ENCODE peak calls at places on chromosomes 1 and 21, in five cellular contexts. One of them, this sample, is unnamed.

GRCh38 chr1:67741121-67741520 is 56.1 kb downstream of the GADD45A start:
- DNase-seq in PC-3: no peak
- DNase-seq in lower leg skin: no peak
- DNase-seq in IMR-90: no peak
- DNase-seq in glutamatergic neuron: no peak
- DNase-seq in this sample: no peak

GRCh38 chr1:76279387-76279748 is 204.8 kb downstream of the ST6GALNAC3 start:
- DNase-seq in PC-3: no peak
- DNase-seq in lower leg skin: no peak
- DNase-seq in IMR-90: no peak
- DNase-seq in glutamatergic neuron: no peak
- DNase-seq in this sample: no peak

GRCh38 chr21:35563885-35564451 is 496.4 kb downstream of the SETD4 start:
- DNase-seq in PC-3: no peak
- DNase-seq in lower leg skin: peak; percentile 86
- DNase-seq in IMR-90: peak; percentile 91
- DNase-seq in glutamatergic neuron: peak; percentile 58
- DNase-seq in this sample: peak; percentile 99

GRCh38 chr1:68346192-68346808 is 103.5 kb downstream of the RPE65 start:
- DNase-seq in PC-3: peak; percentile 58
- DNase-seq in lower leg skin: no peak
- DNase-seq in IMR-90: peak; percentile 46
- DNase-seq in glutamatergic neuron: no peak
- DNase-seq in this sample: peak; percentile 19

GRCh38 chr21:46006547-46007497 is 25.3 kb downstream of the COL6A1 start:
- DNase-seq in PC-3: no peak
- DNase-seq in lower leg skin: no peak
- DNase-seq in IMR-90: no peak
- DNase-seq in glutamatergic neuron: no peak
- DNase-seq in this sample: no peak

GRCh38 chr21:44736291-44737004 is 25.1 kb upstream of the TSPEAR start:
- DNase-seq in PC-3: peak; percentile 93
- DNase-seq in lower leg skin: peak; percentile 73
- DNase-seq in IMR-90: no peak
- DNase-seq in glutamatergic neuron: no peak
- DNase-seq in this sample: no peak

GRCh38 chr1:60430375-60430774 is 356.8 kb upstream of the C1orf87 start:
- DNase-seq in PC-3: no peak
- DNase-seq in lower leg skin: no peak
- DNase-seq in IMR-90: no peak
- DNase-seq in glutamatergic neuron: no peak
- DNase-seq in this sample: no peak

GRCh38 chr1:108569097-108569728 is 9.3 kb downstream of the EEIG2 start:
- DNase-seq in PC-3: no peak
- DNase-seq in lower leg skin: no peak
- DNase-seq in IMR-90: peak; percentile 22
- DNase-seq in glutamatergic neuron: no peak
- DNase-seq in this sample: no peak

GRCh38 chr1:27522860-27523665 is 33.1 kb upstream of the WASF2 start:
- DNase-seq in PC-3: peak; percentile 31
- DNase-seq in lower leg skin: no peak
- DNase-seq in IMR-90: no peak
- DNase-seq in glutamatergic neuron: peak; percentile 61
- DNase-seq in this sample: no peak

GRCh38 chr1:24416666-24417391 is 1.2 kb downstream of the NIPAL3 start:
- DNase-seq in PC-3: peak; percentile 96
- DNase-seq in lower leg skin: no peak
- DNase-seq in IMR-90: peak; percentile 100
- DNase-seq in glutamatergic neuron: no peak
- DNase-seq in this sample: peak; percentile 59

GRCh38 chr1:2587071-2587859 is 688 bp downstream of the PRXL2B start:
- DNase-seq in PC-3: peak; percentile 35
- DNase-seq in lower leg skin: no peak
- DNase-seq in IMR-90: peak; percentile 13
- DNase-seq in glutamatergic neuron: peak; percentile 53
- DNase-seq in this sample: no peak

GRCh38 chr1:62784509-62785365 is 805 bp downstream of the ATG4C start:
- DNase-seq in PC-3: no peak
- DNase-seq in lower leg skin: no peak
- DNase-seq in IMR-90: peak; percentile 19
- DNase-seq in glutamatergic neuron: no peak
- DNase-seq in this sample: no peak

GRCh38 chr1:16918371-16918770 is 3.4 kb upstream of the CROCC start:
- DNase-seq in PC-3: no peak
- DNase-seq in lower leg skin: no peak
- DNase-seq in IMR-90: no peak
- DNase-seq in glutamatergic neuron: peak; percentile 12
- DNase-seq in this sample: no peak

GRCh38 chr1:16913866-16914662 is 7.7 kb upstream of the CROCC start:
- DNase-seq in PC-3: peak; percentile 92
- DNase-seq in lower leg skin: peak; percentile 98
- DNase-seq in IMR-90: peak; percentile 95
- DNase-seq in glutamatergic neuron: peak; percentile 98
- DNase-seq in this sample: peak; percentile 65

GRCh38 chr1:16920951-16921350 is 780 bp upstream of the CROCC start:
- DNase-seq in PC-3: no peak
- DNase-seq in lower leg skin: no peak
- DNase-seq in IMR-90: no peak
- DNase-seq in glutamatergic neuron: peak; percentile 8
- DNase-seq in this sample: no peak

GRCh38 chr1:16913616-16913865 is 8.2 kb upstream of the CROCC start:
- DNase-seq in PC-3: no peak
- DNase-seq in lower leg skin: no peak
- DNase-seq in IMR-90: no peak
- DNase-seq in glutamatergic neuron: no peak
- DNase-seq in this sample: no peak

DNA sequence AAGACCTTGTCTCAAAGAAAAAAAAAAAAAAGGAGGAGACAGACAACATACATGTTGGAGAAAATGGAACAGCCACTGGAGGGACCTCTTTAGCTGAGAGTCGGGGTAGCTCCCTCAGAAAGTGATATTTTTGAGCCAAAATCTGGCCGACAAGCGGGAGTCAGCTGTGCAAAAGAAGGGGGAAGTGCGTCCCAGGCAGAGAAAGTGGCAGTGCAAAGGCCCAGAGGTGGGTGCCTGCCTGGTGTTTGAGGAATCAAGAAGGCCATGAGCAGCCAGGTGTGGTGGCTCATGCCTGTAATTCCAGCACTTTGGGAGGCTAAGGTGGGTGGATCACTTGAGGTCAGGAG is 6.1 kb upstream of the CROCC start:
- DNase-seq in PC-3: no peak
- DNase-seq in lower leg skin: no peak
- DNase-seq in IMR-90: no peak
- DNase-seq in glutamatergic neuron: no peak
- DNase-seq in this sample: no peak
- TF ChIP-seq CTCF in PC-3: peak; percentile 21
- TF ChIP-seq CTCF in lower leg skin: no peak
- TF ChIP-seq CTCF in IMR-90: peak; percentile 29
- TF ChIP-seq CTCF in glutamatergic neuron: no peak
- TF ChIP-seq CTCF in this sample: no peak

GRCh38 chr1:83704350-83704749 is 294.6 kb downstream of the TTLL7 start:
- DNase-seq in PC-3: peak; percentile 4
- DNase-seq in lower leg skin: no peak
- DNase-seq in IMR-90: no peak
- DNase-seq in glutamatergic neuron: no peak
- DNase-seq in this sample: no peak
- TF ChIP-seq CTCF in PC-3: no peak
- TF ChIP-seq CTCF in lower leg skin: no peak
- TF ChIP-seq CTCF in IMR-90: no peak
- TF ChIP-seq CTCF in glutamatergic neuron: no peak
- TF ChIP-seq CTCF in this sample: no peak

GRCh38 chr1:179953974-179954493 is 576 bp upstream of the CEP350 start:
- DNase-seq in PC-3: no peak
- DNase-seq in lower leg skin: no peak
- DNase-seq in IMR-90: peak; percentile 51
- DNase-seq in glutamatergic neuron: no peak
- DNase-seq in this sample: no peak
- TF ChIP-seq CTCF in PC-3: peak; percentile 37
- TF ChIP-seq CTCF in lower leg skin: no peak
- TF ChIP-seq CTCF in IMR-90: peak; percentile 24
- TF ChIP-seq CTCF in glutamatergic neuron: no peak
- TF ChIP-seq CTCF in this sample: no peak

GRCh38 chr1:229271448-229272120 is 673 bp downstream of the RAB4A start:
- DNase-seq in PC-3: peak; percentile 44
- DNase-seq in lower leg skin: no peak
- DNase-seq in IMR-90: peak; percentile 38
- DNase-seq in glutamatergic neuron: no peak
- DNase-seq in this sample: no peak
- TF ChIP-seq CTCF in PC-3: peak; percentile 40
- TF ChIP-seq CTCF in lower leg skin: no peak
- TF ChIP-seq CTCF in IMR-90: peak; percentile 11
- TF ChIP-seq CTCF in glutamatergic neuron: no peak
- TF ChIP-seq CTCF in this sample: no peak

DNA sequence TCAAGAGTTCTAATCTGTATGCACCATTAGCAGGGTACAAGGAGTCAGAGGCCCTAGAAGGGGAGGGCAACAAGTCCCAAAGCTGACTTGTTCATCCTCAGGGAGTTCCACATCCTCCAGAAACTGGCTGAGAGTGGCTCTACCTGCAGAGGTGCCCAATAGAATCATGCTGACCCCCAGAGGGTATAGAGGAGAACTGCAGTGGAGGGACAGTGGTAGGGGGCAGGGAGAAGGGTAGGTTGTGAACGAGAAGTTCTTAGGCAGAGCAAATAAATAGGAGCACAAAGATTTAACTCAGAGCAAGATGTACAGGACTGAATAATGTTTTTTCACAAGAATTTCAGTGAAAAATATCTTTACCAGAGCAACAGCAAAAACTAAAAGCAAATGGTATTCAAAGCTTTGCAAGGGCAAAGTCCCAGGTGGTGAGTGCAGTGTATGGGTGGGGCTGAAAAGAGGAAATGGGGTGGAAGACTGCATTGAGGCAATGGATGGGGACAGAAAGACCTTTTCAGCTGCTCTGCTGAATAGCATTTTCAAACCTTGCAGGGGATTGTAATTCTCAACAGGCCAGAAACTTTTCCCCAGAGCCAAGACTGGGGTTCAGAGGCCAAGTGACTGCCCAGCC is 3.1 kb downstream of the FCRL2 start:
- DNase-seq in PC-3: peak; percentile 10
- DNase-seq in lower leg skin: no peak
- DNase-seq in IMR-90: no peak
- DNase-seq in glutamatergic neuron: no peak
- DNase-seq in this sample: no peak
- TF ChIP-seq CTCF in PC-3: peak; percentile 46
- TF ChIP-seq CTCF in lower leg skin: no peak
- TF ChIP-seq CTCF in IMR-90: no peak
- TF ChIP-seq CTCF in glutamatergic neuron: no peak
- TF ChIP-seq CTCF in this sample: no peak

GRCh38 chr1:238913210-238913609 is 473.2 kb upstream of the CHRM3 start:
- DNase-seq in PC-3: no peak
- DNase-seq in lower leg skin: no peak
- DNase-seq in IMR-90: no peak
- DNase-seq in glutamatergic neuron: no peak
- DNase-seq in this sample: no peak
- TF ChIP-seq CTCF in PC-3: no peak
- TF ChIP-seq CTCF in lower leg skin: no peak
- TF ChIP-seq CTCF in IMR-90: no peak
- TF ChIP-seq CTCF in glutamatergic neuron: no peak
- TF ChIP-seq CTCF in this sample: no peak

DNA sequence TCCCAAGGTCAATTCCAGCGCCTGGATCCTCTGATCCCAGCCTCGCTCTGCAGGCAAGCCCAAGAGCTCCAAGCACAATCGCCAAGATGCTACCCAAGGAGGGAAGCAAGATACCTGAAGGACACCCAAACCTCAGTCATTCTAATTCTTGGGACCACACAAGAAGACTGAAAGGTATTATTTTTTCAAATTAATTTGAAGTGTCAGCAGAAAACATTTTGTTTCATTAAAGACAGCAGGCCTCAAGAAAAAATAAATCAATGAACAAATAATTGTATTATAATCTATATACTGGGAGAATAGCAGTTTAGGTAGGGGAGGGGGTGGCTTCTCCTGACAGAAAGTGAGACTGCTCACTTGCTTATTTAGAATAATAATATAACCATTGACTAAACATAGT is 347.8 kb downstream of the HHAT start:
- DNase-seq in PC-3: no peak
- DNase-seq in lower leg skin: no peak
- DNase-seq in IMR-90: no peak
- DNase-seq in glutamatergic neuron: no peak
- DNase-seq in this sample: no peak
- TF ChIP-seq CTCF in PC-3: no peak
- TF ChIP-seq CTCF in lower leg skin: no peak
- TF ChIP-seq CTCF in IMR-90: no peak
- TF ChIP-seq CTCF in glutamatergic neuron: no peak
- TF ChIP-seq CTCF in this sample: no peak

GRCh38 chr21:31140025-31140424 is 101.7 kb upstream of the KRTAP19-8 start:
- DNase-seq in PC-3: no peak
- DNase-seq in lower leg skin: no peak
- DNase-seq in IMR-90: no peak
- DNase-seq in glutamatergic neuron: no peak
- DNase-seq in this sample: no peak

GRCh38 chr21:31137951-31138350 is 99.7 kb upstream of the KRTAP19-8 start:
- DNase-seq in PC-3: no peak
- DNase-seq in lower leg skin: no peak
- DNase-seq in IMR-90: no peak
- DNase-seq in glutamatergic neuron: no peak
- DNase-seq in this sample: no peak

GRCh38 chr21:31133243-31133830 is 95.1 kb upstream of the KRTAP19-8 start:
- DNase-seq in PC-3: no peak
- DNase-seq in lower leg skin: no peak
- DNase-seq in IMR-90: no peak
- DNase-seq in glutamatergic neuron: no peak
- DNase-seq in this sample: no peak

GRCh38 chr21:31135536-31136184 is 97.4 kb upstream of the KRTAP19-8 start:
- DNase-seq in PC-3: no peak
- DNase-seq in lower leg skin: no peak
- DNase-seq in IMR-90: no peak
- DNase-seq in glutamatergic neuron: no peak
- DNase-seq in this sample: no peak

DNA sequence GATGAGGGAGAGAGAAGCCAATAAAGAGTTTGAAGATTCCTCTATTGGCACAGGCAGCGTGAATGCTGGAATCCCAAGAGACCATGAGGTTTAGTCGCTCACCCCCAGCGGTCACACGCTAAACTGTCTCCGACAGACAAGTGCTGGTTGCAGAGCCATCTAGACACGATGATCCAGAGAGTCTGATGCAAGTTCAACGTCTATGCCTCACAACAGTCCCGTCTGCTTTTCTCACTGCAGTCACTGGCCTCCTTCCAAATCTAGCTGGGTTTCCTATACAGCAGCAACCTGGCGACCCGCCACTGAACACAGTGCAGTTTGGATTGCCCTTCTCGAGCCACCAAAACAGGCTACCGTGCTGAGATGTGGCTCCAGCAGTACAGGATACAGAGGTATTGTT is 98.6 kb upstream of the KRTAP19-8 start:
- DNase-seq in PC-3: no peak
- DNase-seq in lower leg skin: no peak
- DNase-seq in IMR-90: peak; percentile 74
- DNase-seq in glutamatergic neuron: no peak
- DNase-seq in this sample: peak; percentile 72
- TF ChIP-seq CTCF in PC-3: no peak
- TF ChIP-seq CTCF in lower leg skin: no peak
- TF ChIP-seq CTCF in IMR-90: no peak
- TF ChIP-seq CTCF in glutamatergic neuron: no peak
- TF ChIP-seq CTCF in this sample: peak; percentile 33

GRCh38 chr1:239237912-239238311 is 148.5 kb upstream of the CHRM3 start:
- DNase-seq in PC-3: no peak
- DNase-seq in lower leg skin: no peak
- DNase-seq in IMR-90: no peak
- DNase-seq in glutamatergic neuron: peak; percentile 23
- DNase-seq in this sample: no peak
- TF ChIP-seq CTCF in PC-3: peak; percentile 32
- TF ChIP-seq CTCF in lower leg skin: no peak
- TF ChIP-seq CTCF in IMR-90: no peak
- TF ChIP-seq CTCF in glutamatergic neuron: no peak
- TF ChIP-seq CTCF in this sample: no peak